ENCODE peak calls at places on chromosomes 12 and 14, in eight cellular contexts. K is HFFc6, Z is BE2C, N is lower lobe of right lung, F is mammary epithelial cell, T is tibial nerve, V is mucosa of descending colon, M is cardiac fibroblast. A is an unnamed sample.

GRCh38 chr12:121930862-121931261 is 12.5 kb downstream of the CFAP251 start:
- DNase-seq in V (no peak), T (no peak), F (no peak), M (no peak), K (no peak), Z (no peak), N (no peak), A (peak; percentile 17)

GRCh38 chr12:29847246-29847645 is 63.5 kb upstream of the TMTC1 start:
- DNase-seq in N (no peak), K (no peak), M (no peak), F (no peak), T (no peak), V (no peak), Z (no peak), A (no peak)

GRCh38 chr14:89225607-89226006 is 191.4 kb downstream of the FOXN3 start:
- DNase-seq in K (no peak), N (no peak), V (no peak), M (no peak), T (no peak), Z (no peak), F (no peak), A (no peak)

GRCh38 chr12:4203772-4204376 is 69.7 kb upstream of the CCND2 start:
- DNase-seq in N (no peak), K (no peak), M (no peak), T (no peak), F (no peak), Z (no peak), V (no peak), A (no peak)

GRCh38 chr14:35331605-35332516 is 39.7 kb downstream of the PSMA6 start:
- DNase-seq in N (peak; percentile 81), K (no peak), M (peak; percentile 40), Z (no peak), T (no peak), V (peak; percentile 88), F (peak; percentile 97), A (no peak)

GRCh38 chr14:93089501-93090269 is 26.0 kb downstream of the ITPK1 start:
- DNase-seq in V (no peak), K (no peak), F (no peak), M (no peak), Z (no peak), N (no peak), T (no peak), A (no peak)

GRCh38 chr12:132672678-132673077 is 14.5 kb downstream of the POLE start:
- DNase-seq in Z (no peak), K (no peak), F (no peak), V (no peak), T (no peak), N (no peak), M (peak; percentile 37), A (no peak)

GRCh38 chr12:132503611-132504204 is 13.8 kb downstream of the FBRSL1 start:
- DNase-seq in T (no peak), K (no peak), N (no peak), Z (no peak), F (no peak), M (peak; percentile 60), V (no peak), A (no peak)

GRCh38 chr12:94185801-94186200 is 37.4 kb downstream of the PLXNC1 start:
- DNase-seq in K (no peak), T (no peak), Z (no peak), F (no peak), M (no peak), V (no peak), N (no peak), A (no peak)

GRCh38 chr12:104471336-104471735 is 14.6 kb downstream of the CHST11 start:
- DNase-seq in V (no peak), F (no peak), Z (no peak), T (no peak), M (no peak), N (no peak), K (no peak), A (no peak)

GRCh38 chr14:102695172-102695569 is 82.1 kb upstream of the TRAF3 start:
- DNase-seq in M (no peak), N (no peak), K (no peak), V (no peak), T (no peak), F (no peak), Z (no peak), A (no peak)

GRCh38 chr14:51996148-51996746 is 6.9 kb downstream of the RTRAF start:
- DNase-seq in T (peak; percentile 45), M (peak; percentile 87), Z (no peak), N (no peak), K (peak; percentile 35), F (no peak), V (no peak), A (peak; percentile 51)

GRCh38 chr12:62931481-62931880 is 3.5 kb downstream of the PPM1H start:
- DNase-seq in K (no peak), T (no peak), N (no peak), V (no peak), Z (no peak), F (no peak), M (no peak), A (no peak)

GRCh38 chr12:62930546-62931425 is 4.2 kb downstream of the PPM1H start:
- DNase-seq in V (no peak), K (no peak), F (peak; percentile 24), Z (no peak), M (peak; percentile 4), N (no peak), T (no peak), A (no peak)

GRCh38 chr12:62925680-62926079 is 9.3 kb downstream of the PPM1H start:
- DNase-seq in V (no peak), Z (no peak), T (no peak), K (no peak), M (no peak), F (no peak), N (no peak), A (no peak)

GRCh38 chr12:62924084-62924483 is 10.9 kb downstream of the PPM1H start:
- DNase-seq in M (no peak), K (no peak), N (no peak), Z (no peak), T (no peak), F (no peak), V (no peak), A (no peak)

DNA sequence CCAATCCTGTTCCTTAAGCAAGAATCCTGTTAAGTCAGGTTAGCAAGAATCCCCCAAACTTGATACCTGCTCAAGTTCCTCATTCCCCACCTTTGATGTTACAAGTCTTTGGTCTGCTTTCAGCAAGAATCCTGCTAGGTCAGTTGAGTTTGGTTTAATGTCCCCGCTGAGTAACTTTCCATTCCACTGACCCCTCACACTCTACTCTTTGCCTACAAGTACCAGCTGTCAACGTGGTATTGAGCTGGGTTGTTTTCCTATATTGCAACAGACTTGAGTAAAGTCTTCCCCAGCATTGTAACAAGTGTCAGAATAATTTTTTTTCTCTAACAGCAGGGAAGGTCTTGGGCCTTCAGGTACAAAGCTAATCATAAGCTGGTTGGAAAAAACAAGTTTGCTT is 6.3 kb downstream of the PPM1H start:
- DNase-seq in N (no peak), M (no peak), F (no peak), V (no peak), T (no peak), Z (no peak), K (no peak), A (no peak)
- TF ChIP-seq CTCF in N (no peak), M (no peak), F (no peak), V (no peak), T (no peak), Z (no peak), K (no peak), A (no peak)

GRCh38 chr12:13982010-13982409 is 608 bp upstream of the GRIN2B start:
- DNase-seq in Z (peak; percentile 15), T (no peak), F (no peak), V (no peak), K (no peak), M (no peak), N (no peak), A (no peak)
- TF ChIP-seq CTCF in Z (peak; percentile 27), T (peak; percentile 50), F (peak; percentile 32), V (peak; percentile 8), K (peak; percentile 7), M (no peak), N (peak; percentile 24), A (no peak)

GRCh38 chr12:50315803-50316202 is 32.5 kb upstream of the LIMA1 start:
- DNase-seq in N (no peak), Z (no peak), M (no peak), V (no peak), T (no peak), F (no peak), K (no peak), A (no peak)

GRCh38 chr12:50314629-50315312 is 31.5 kb upstream of the LIMA1 start:
- DNase-seq in T (no peak), F (no peak), N (no peak), Z (peak; percentile 40), V (no peak), M (peak; percentile 80), K (peak; percentile 62), A (peak; percentile 39)

GRCh38 chr12:50322196-50322595 is 38.9 kb upstream of the LIMA1 start:
- DNase-seq in K (no peak), T (no peak), F (no peak), M (no peak), Z (no peak), N (no peak), V (no peak), A (peak; percentile 6)

GRCh38 chr12:50313256-50313931 is 30.1 kb upstream of the LIMA1 start:
- DNase-seq in N (no peak), M (no peak), V (no peak), Z (no peak), T (no peak), F (peak; percentile 23), K (no peak), A (peak; percentile 64)

DNA sequence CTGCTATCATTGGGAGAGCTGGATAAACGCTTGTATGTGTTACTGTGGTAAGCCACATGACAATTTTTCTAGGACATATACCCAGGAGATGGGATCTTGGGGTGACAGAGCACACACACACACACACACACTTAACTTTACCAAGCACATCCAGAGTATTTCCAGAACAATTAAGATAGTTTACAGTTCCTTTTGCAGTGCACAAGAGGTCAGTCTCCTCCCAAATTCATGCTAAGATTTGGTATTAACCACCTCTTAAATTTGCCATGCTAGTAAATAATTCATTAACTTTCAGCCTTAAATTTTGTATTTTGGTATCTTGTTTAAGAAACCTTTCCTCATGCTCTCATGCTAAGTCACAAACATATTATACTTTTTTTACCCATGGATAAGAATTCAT is 33.9 kb upstream of the LIMA1 start:
- DNase-seq in V (no peak), T (no peak), F (no peak), Z (no peak), N (no peak), K (no peak), M (peak; percentile 20), A (no peak)
- TF ChIP-seq CTCF in V (no peak), T (no peak), F (no peak), Z (no peak), N (no peak), K (peak; percentile 18), M (no peak), A (no peak)

GRCh38 chr12:51083140-51083833 is at the start of gene CSRNP2:
- DNase-seq in T (peak; percentile 92), M (peak; percentile 96), K (peak; percentile 96), V (peak; percentile 98), N (peak; percentile 98), F (peak; percentile 92), Z (peak; percentile 98), A (peak; percentile 93)
- TF ChIP-seq CTCF in T (peak; percentile 24), M (no peak), K (peak; percentile 58), V (no peak), N (peak; percentile 31), F (no peak), Z (no peak), A (no peak)

A was measured in MCF 10A.